ENCODE peak calls at places on chromosomes 11 and 22, in eight cellular contexts. E is HCT116, S is H9, I is neural progenitor cell, D is GM23248, K is PC-3, H is mammary epithelial cell, N is endodermal cell. B is an unnamed sample.

GRCh38 chr11:107202189-107202588 is 183.9 kb upstream of the GUCY1A2 start:
- DNase-seq in E (no peak), S (no peak), I (no peak), D (no peak), K (no peak), H (no peak), N (no peak), B (no peak)

GRCh38 chr11:132312616-132313210 is 942.3 kb downstream of the NTM start:
- DNase-seq in E (no peak), S (peak; percentile 69), I (peak; percentile 70), D (peak; percentile 59), K (no peak), H (no peak), N (peak; percentile 79), B (no peak)

GRCh38 chr22:29784451-29785361 is 17.5 kb downstream of the UQCR10 start:
- DNase-seq in E (no peak), S (no peak), I (no peak), D (peak; percentile 33), K (no peak), H (no peak), N (no peak), B (no peak)

GRCh38 chr11:108009497-108010360 is 1.0 kb downstream of the CUL5 start:
- DNase-seq in E (no peak), S (no peak), I (peak; percentile 69), D (peak; percentile 58), K (peak; percentile 50), H (peak; percentile 28), N (no peak), B (peak; percentile 32)

GRCh38 chr22:41934284-41935014 is 7.8 kb upstream of the TNFRSF13C start:
- DNase-seq in E (no peak), S (no peak), I (no peak), D (no peak), K (no peak), H (no peak), N (peak; percentile 52), B (no peak)

GRCh38 chr11:29389793-29390192 is 627.0 kb downstream of the KCNA4 start:
- DNase-seq in E (no peak), S (no peak), I (no peak), D (no peak), K (no peak), H (no peak), N (no peak), B (no peak)

GRCh38 chr22:49845666-49846459 is 7.8 kb upstream of the ZBED4 start:
- DNase-seq in E (no peak), S (no peak), I (no peak), D (no peak), K (no peak), H (no peak), N (no peak), B (no peak)

GRCh38 chr11:6263664-6264063 is 4.0 kb downstream of the CCKBR start:
- DNase-seq in E (no peak), S (no peak), I (no peak), D (no peak), K (no peak), H (no peak), N (no peak), B (no peak)

GRCh38 chr11:122668562-122669090 is 13.1 kb downstream of the UBASH3B start:
- DNase-seq in E (peak; percentile 34), S (no peak), I (no peak), D (peak; percentile 54), K (peak; percentile 97), H (peak; percentile 64), N (no peak), B (no peak)

DNA sequence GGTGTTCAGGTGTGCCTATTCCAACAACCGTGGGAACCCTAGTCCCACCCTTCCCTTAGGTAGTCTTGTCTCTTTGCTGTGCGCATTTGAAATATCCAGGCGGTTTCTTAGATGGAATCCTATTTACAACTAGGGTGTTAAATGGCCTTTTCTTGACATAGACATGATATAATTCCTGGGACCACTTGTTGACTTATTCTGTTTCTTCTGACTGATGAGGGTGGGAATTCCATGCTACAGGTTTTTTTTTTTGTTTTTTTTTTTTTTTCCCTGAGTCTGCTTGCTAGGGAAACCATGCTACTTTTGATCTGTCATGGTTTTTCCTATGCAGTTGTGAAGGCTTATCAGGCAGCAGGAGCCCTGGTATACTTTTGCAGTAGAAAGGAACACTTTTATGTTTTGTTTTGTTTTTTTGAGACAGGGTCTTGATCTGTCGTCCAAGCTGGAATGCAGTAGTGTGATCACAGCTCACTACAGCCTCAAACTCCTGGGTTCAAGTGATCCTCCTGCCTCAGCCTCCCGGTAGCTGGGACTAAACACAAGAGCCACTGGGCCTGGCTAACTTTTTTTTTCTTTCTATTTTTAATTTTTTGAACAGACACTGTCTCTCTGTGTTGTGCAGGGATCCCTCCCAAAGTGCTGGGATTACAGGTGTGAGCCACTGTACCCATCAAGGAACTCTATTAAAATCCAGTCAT is 1.5 kb downstream of the STIM1 start:
- DNase-seq in E (no peak), S (no peak), I (no peak), D (no peak), K (no peak), H (no peak), N (no peak), B (no peak)
- H3K9ac ChIP-seq in E (no peak overlapping the region), S (no peak overlapping the region), I (no peak overlapping the region), D (no peak overlapping the region), K (no peak overlapping the region), H (peak overlapping the region; percentile 60), N (no peak overlapping the region), B (no peak overlapping the region)

GRCh38 chr22:23898006-23898974 is 4.1 kb downstream of the MIF start:
- DNase-seq in E (no peak), S (no peak), I (no peak), D (no peak), K (no peak), H (no peak), N (no peak), B (no peak)
- H3K9ac ChIP-seq in E (no peak overlapping the region), S (no peak overlapping the region), I (no peak overlapping the region), D (no peak overlapping the region), K (no peak overlapping the region), H (no peak overlapping the region), N (no peak overlapping the region), B (no peak overlapping the region)

GRCh38 chr11:75265851-75266531 is 25.4 kb downstream of the TPBGL start:
- DNase-seq in E (no peak), S (no peak), I (no peak), D (peak; percentile 42), K (no peak), H (no peak), N (peak; percentile 41), B (no peak)
- H3K9ac ChIP-seq in E (no peak overlapping the region), S (no peak overlapping the region), I (no peak overlapping the region), D (no peak overlapping the region), K (no peak overlapping the region), H (no peak overlapping the region), N (no peak overlapping the region), B (no peak overlapping the region)

GRCh38 chr11:62610814-62611704 is 1.5 kb downstream of the EML3 start:
- DNase-seq in E (no peak), S (no peak), I (no peak), D (no peak), K (no peak), H (no peak), N (no peak), B (no peak)
- H3K9ac ChIP-seq in E (peak overlapping the region; percentile 93), S (no peak overlapping the region), I (no peak overlapping the region), D (peak overlapping the region; percentile 82), K (peak overlapping the region; percentile 63), H (peak overlapping the region; percentile 79), N (peak overlapping the region; percentile 67), B (no peak overlapping the region)

GRCh38 chr22:38327396-38327795 is 10.2 kb upstream of the CSNK1E start:
- DNase-seq in E (no peak), S (no peak), I (no peak), D (no peak), K (no peak), H (no peak), N (no peak), B (no peak)
- H3K9ac ChIP-seq in E (peak overlapping the region; percentile 20), S (no peak overlapping the region), I (no peak overlapping the region), D (peak overlapping the region; percentile 70), K (no peak overlapping the region), H (peak overlapping the region; percentile 76), N (no peak overlapping the region), B (no peak overlapping the region)

DNA sequence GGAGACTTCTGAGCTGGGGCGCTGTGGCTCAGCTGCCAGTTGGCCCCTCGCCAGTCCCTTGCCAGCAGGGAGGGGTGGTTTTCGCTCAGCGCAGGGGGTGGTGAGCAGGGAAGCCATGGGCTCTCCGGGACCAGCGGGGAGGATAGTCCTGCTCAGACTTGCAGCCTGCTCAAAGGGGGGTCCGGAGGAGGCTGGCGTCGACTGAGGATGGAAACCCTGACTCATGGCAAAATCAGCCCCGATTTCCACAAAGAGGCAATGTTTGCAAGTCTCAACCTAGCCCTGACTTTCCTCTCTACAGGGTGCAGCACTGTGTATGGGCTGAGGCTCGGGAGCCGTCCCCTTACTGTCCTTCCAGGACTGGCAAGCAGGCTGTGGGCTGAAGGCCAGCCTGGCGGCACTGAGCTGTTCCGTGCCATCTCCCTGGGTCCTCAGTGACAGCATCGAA is 35.1 kb downstream of the FBLN1 start:
- DNase-seq in E (no peak), S (no peak), I (no peak), D (peak; percentile 88), K (no peak), H (peak; percentile 100), N (no peak), B (no peak)
- H3K9ac ChIP-seq in E (no peak overlapping the region), S (no peak overlapping the region), I (no peak overlapping the region), D (peak overlapping the region; percentile 49), K (no peak overlapping the region), H (peak overlapping the region; percentile 91), N (no peak overlapping the region), B (no peak overlapping the region)

DNA sequence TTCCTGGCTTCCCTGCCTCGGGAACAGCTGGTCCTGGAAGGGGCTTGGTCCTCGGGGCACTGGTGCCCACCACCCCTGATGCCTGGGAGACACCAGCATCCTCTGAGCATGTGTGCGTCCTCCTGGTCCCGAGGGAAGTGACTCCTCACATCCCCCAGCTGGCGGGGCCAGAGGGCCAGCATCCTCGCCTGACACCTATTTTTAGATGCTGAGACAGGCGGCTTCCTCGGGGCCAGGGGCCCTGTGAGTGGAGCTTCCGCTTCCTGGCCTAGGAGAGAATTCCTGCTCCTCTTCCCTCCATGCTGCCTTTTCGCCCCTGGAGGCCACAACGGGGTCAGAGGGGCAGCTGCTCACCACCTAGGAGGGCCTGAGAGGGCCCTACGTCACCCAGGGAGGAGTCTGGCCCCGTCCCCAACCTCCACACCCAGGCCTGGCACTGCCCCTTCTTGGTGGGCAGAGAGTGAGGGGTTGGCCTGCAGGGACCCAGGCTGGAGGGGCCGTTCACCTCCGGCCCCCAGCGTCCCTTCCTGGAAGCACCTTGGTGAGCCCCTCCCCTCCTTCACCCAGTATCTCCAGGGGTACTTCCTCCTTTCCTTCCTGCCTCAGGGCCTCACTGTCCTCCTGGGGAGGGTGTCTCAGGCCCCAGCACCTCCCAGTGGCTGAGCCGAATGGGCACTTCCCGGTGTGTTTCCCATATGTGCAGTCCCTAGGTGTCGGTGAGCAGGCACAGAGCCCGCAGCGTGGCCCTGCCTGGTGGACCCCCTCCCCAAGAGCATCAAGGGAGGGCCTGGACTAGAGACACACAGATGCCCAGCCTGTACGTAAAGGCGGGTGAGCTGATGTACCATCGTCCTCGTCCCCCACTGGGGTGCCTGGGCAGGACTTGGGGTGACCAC is 6.1 kb downstream of the CD81 start:
- DNase-seq in E (no peak), S (peak; percentile 64), I (no peak), D (peak; percentile 83), K (no peak), H (no peak), N (peak; percentile 70), B (peak; percentile 11)
- H3K9ac ChIP-seq in E (no peak overlapping the region), S (no peak overlapping the region), I (no peak overlapping the region), D (peak overlapping the region; percentile 47), K (no peak overlapping the region), H (no peak overlapping the region), N (no peak overlapping the region), B (no peak overlapping the region)